ENCODE peak calls at places on chromosomes 16 and 17, in four cellular contexts. A, I, G and M are unnamed samples.

GRCh38 chr17:7029659-7030058 is 6.2 kb upstream of the SLC16A13 start:
- DNase-seq in G (peak; percentile 41), A (peak; percentile 28), I (no peak), M (no peak)

GRCh38 chr16:27852681-27853080 is 210.8 kb downstream of the GSG1L start:
- DNase-seq in G (no peak), A (no peak), I (no peak), M (no peak)

GRCh38 chr17:70208080-70208794 is 38.9 kb downstream of the KCNJ2 start:
- DNase-seq in G (no peak), I (no peak), A (no peak), M (no peak)

GRCh38 chr17:63785556-63785955 is 11.6 kb downstream of the DDX42 start:
- DNase-seq in G (no peak), I (no peak), A (peak; percentile 29), M (no peak)

GRCh38 chr16:12260647-12261262 is 284.2 kb downstream of the SNX29 start:
- DNase-seq in I (peak; percentile 55), A (peak; percentile 50), G (no peak), M (no peak)

GRCh38 chr16:17166095-17166494 is 304.7 kb downstream of the XYLT1 start:
- DNase-seq in I (no peak), G (no peak), A (no peak), M (no peak)

GRCh38 chr17:49843774-49844350 is 4.0 kb downstream of the TAC4 start:
- DNase-seq in G (no peak), A (no peak), I (no peak), M (no peak)

GRCh38 chr17:77935121-77935571 is 23.4 kb upstream of the TNRC6C start:
- DNase-seq in I (no peak), A (no peak), G (peak; percentile 50), M (no peak)

GRCh38 chr17:36144981-36145729 is 31.3 kb downstream of the TBC1D3B start:
- DNase-seq in I (no peak), A (no peak), G (no peak), M (no peak)

GRCh38 chr17:83078378-83079339 is 750 bp upstream of the METRNL start:
- DNase-seq in A (no peak), I (no peak), G (no peak), M (no peak)